ENCODE peak calls at places on chromosomes 11 and 22, in six cellular contexts. G is MM.1S, N is GM23338, Z is PC-3, T is neural progenitor cell, H is SK-N-SH. M is an unnamed sample.

GRCh38 chr22:36085476-36086169 is 57.0 kb upstream of the RBFOX2 start:
- DNase-seq in G (no peak), N (no peak), H (no peak), Z (no peak), T (no peak), M (no peak)

GRCh38 chr11:110972640-110973039 is 260.4 kb upstream of the ARHGAP20 start:
- DNase-seq in N (no peak), T (no peak), Z (peak; percentile 26), H (no peak), G (no peak), M (peak; percentile 95)

GRCh38 chr11:13561860-13562259 is 66.1 kb upstream of the PTH start:
- DNase-seq in H (no peak), Z (no peak), G (no peak), T (no peak), N (no peak), M (no peak)

GRCh38 chr11:20002312-20003216 is 157.7 kb downstream of the DBX1 start:
- DNase-seq in H (no peak), G (no peak), Z (no peak), T (no peak), N (no peak), M (no peak)

GRCh38 chr22:31350410-31350863 is 4.3 kb upstream of the PATZ1 start:
- DNase-seq in H (peak; percentile 89), T (peak; percentile 37), Z (no peak), G (peak; percentile 56), N (peak; percentile 69), M (peak; percentile 38)

GRCh38 chr11:48109046-48109666 is 107.5 kb upstream of the OR4B1 start:
- DNase-seq in H (no peak), G (peak; percentile 63), T (peak; percentile 26), N (no peak), Z (peak; percentile 69), M (peak; percentile 68)

GRCh38 chr11:85718991-85719807 is 33.2 kb upstream of the CCDC89 start:
- DNase-seq in G (no peak), H (no peak), N (peak; percentile 86), T (peak; percentile 90), Z (peak; percentile 99), M (peak; percentile 98)

GRCh38 chr11:18650859-18651557 is 16.9 kb upstream of the SPTY2D1 start:
- DNase-seq in N (peak; percentile 94), T (peak; percentile 64), Z (peak; percentile 62), G (peak; percentile 78), H (peak; percentile 16), M (peak; percentile 66)

GRCh38 chr11:113133071-113133470 is 171.9 kb downstream of the NCAM1 start:
- DNase-seq in Z (no peak), T (no peak), N (no peak), H (no peak), G (no peak), M (no peak)

GRCh38 chr22:24329453-24329852 is 58.8 kb downstream of the SPECC1L start:
- DNase-seq in N (no peak), T (no peak), G (no peak), H (no peak), Z (no peak), M (no peak)

GRCh38 chr22:44309647-44310046 is 3.1 kb downstream of the SHISAL1 start:
- DNase-seq in H (no peak), Z (no peak), N (no peak), G (no peak), T (no peak), M (peak; percentile 51)

GRCh38 chr11:15557831-15558230 is 443.1 kb downstream of the INSC start:
- DNase-seq in G (no peak), N (no peak), H (no peak), Z (no peak), T (no peak), M (no peak)

GRCh38 chr11:63574856-63575602 is 11.8 kb upstream of the PLAAT2 start:
- DNase-seq in H (no peak), Z (no peak), G (no peak), T (no peak), N (no peak), M (peak; percentile 65)

GRCh38 chr11:78379039-78379670 is 38.5 kb downstream of the GAB2 start:
- DNase-seq in H (no peak), T (no peak), Z (no peak), N (no peak), G (no peak), M (peak; percentile 22)

GRCh38 chr11:67055812-67056211 is 835 bp upstream of the RHOD start:
- DNase-seq in H (no peak), Z (peak; percentile 70), T (peak; percentile 22), G (no peak), N (no peak), M (peak; percentile 76)

GRCh38 chr22:23565288-23565941 is 14.7 kb downstream of the IGLL1 start:
- DNase-seq in H (peak; percentile 67), Z (no peak), G (no peak), N (peak; percentile 71), T (peak; percentile 57), M (no peak)

GRCh38 chr22:36921309-36922096 is 8.1 kb downstream of the CSF2RB start:
- DNase-seq in H (no peak), Z (no peak), G (no peak), T (no peak), N (no peak), M (no peak)

GRCh38 chr11:57438345-57439280 is 11.7 kb upstream of the SLC43A3 start:
- DNase-seq in N (no peak), Z (no peak), H (no peak), T (no peak), G (no peak), M (no peak)

GRCh38 chr22:43796567-43796966 is 15.5 kb downstream of the EFCAB6 start:
- DNase-seq in G (no peak), Z (peak; percentile 41), N (peak; percentile 69), T (peak; percentile 63), H (peak; percentile 11), M (peak; percentile 62)

GRCh38 chr11:75145972-75146519 is 4.9 kb upstream of the SLCO2B1 start:
- DNase-seq in H (no peak), Z (no peak), T (no peak), G (no peak), N (no peak), M (no peak)

GRCh38 chr22:47591709-47592108 is 829.3 kb downstream of the TBC1D22A start:
- DNase-seq in N (no peak), G (no peak), H (no peak), T (no peak), Z (no peak), M (no peak)

GRCh38 chr11:46343520-46343919 is 3.7 kb upstream of the DGKZ start:
- DNase-seq in Z (no peak), G (no peak), H (no peak), T (no peak), N (peak; percentile 56), M (no peak)

GRCh38 chr11:46347637-46348311 is 511 bp downstream of the DGKZ start:
- DNase-seq in Z (no peak), H (peak; percentile 63), T (no peak), G (no peak), N (no peak), M (peak; percentile 57)

GRCh38 chr11:46346886-46347636 is at the start of gene DGKZ:
- DNase-seq in N (peak; percentile 80), T (peak; percentile 95), G (peak; percentile 90), Z (peak; percentile 87), H (peak; percentile 100), M (peak; percentile 88)

GRCh38 chr11:46345131-46345597 is 2.1 kb upstream of the DGKZ start:
- DNase-seq in T (peak; percentile 55), H (no peak), Z (no peak), G (no peak), N (peak; percentile 69), M (no peak)

DNA sequence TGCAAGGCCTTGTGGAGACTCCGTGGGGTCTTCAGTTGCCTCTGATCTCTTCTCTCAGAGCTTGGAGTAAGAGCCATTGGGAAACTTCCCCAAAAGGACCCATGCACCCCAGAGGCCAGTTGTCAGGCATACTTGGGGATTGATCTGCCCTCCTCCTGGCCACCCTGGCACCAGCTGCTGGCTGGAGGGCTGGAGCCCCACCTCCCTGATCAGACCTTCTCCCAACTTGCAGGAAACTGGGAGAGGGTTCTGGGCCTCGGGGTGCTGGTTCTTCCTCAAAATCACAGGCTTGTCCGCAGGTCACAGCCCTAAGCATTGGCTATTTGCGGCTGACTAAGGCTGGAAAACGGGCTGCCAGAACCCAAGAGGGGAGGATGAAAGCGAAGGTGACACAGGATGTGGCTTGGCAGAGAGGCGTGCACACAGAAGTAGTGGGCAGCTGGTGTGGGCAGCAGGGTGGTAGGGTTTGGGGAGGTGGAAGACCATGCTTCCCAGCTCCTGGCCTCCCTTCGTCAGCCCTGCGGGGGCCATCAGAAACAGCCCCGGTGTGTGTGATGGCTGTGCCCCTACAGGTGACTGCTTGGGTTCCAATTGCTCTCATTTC is 1.3 kb upstream of the DGKZ start:
- DNase-seq in N (no peak), H (no peak), T (no peak), Z (no peak), G (no peak), M (no peak)
- H3K4me3 ChIP-seq in N (peak overlapping the region; percentile 55), H (no peak overlapping the region), T (no peak overlapping the region), Z (no peak overlapping the region), G (no peak overlapping the region), M (no peak overlapping the region)

DNA sequence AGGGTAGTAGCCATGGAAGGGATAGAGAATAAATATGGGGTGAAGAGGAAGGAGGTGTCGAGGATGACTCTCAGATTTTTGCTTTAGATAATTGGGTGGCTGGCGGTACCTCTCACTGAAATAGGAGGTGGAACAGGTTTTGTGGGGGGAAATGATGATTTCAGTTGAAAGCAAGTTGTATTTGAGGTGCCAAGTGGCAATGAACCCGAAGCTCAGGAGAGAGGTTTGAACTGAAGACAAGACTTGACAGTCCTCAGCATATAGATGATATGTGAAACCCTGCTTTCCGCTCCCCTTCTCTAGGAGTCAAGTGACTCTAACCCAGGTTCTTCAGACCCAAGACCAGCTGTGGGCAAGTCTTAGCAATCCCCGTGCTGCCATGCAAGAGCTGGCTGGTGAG is 33.7 kb downstream of the RRP8 start:
- DNase-seq in G (no peak), T (no peak), N (no peak), Z (no peak), H (no peak), M (no peak)
- H3F3A ChIP-seq in G (no peaks in the 10 kb centered on the region), T (no peaks in the 10 kb centered on the region), N (no peaks in the 10 kb centered on the region), Z (no peaks in the 10 kb centered on the region), H (no peaks in the 10 kb centered on the region), M (peaks cover 12% of the 10 kb centered on the region)

GRCh38 chr11:120574881-120575280 is 63.3 kb downstream of the GRIK4 start:
- DNase-seq in G (no peak), N (no peak), T (no peak), Z (no peak), H (no peak), M (no peak)
- TF ChIP-seq EZH2phosphoT487 in G (no peak), N (no peak), T (no peak), Z (no peak), H (no peak), M (no peak)

DNA sequence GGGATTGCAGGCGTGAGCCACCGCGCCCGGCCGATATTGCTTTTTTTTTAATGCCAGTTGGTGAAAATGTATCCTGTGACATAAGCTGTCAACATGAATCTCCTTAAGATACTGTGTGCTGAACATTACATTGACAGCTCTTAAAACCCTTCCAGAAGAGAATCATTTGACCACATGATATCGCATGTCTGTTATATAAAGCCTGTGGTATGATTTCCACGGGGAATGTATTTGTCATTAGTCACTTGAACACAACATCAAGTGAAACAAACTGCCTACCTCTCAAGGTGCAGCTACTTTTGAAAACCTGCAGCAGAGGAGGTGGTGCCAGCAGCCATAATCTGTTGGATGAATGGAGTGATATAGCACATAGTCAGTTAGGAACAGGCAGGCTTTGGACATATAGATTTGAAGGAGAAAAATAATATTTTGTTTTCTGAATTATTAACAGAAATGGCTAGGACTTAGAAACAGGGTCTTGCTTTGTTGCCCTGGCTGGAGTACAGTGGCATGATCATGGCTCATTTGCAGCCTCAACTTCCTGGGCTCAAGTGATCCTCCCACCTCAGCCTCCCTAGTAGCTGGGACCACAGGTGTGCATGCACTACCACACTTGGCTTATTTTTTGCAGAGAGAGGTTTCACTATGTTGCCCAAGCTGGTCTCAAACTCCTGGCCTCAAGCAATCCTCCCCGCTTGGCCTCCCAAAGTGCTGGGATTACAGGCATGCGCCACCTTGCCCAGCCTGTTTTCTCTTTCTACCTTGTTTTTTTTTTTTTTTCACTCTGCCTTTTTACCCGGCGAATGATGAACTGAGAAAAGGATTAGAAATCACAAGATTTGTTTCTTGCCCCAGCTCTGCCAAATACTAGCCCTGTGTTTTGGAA is 67.3 kb downstream of the BCL2L13 start:
- DNase-seq in H (no peak), Z (peak; percentile 55), G (no peak), T (no peak), N (no peak), M (no peak)
- H3K4me3 ChIP-seq in H (peak overlapping the region; percentile 33), Z (peak overlapping the region; percentile 60), G (no peak overlapping the region), T (no peak overlapping the region), N (no peak overlapping the region), M (peak overlapping the region; percentile 74)